ENCODE peak calls at places on chromosomes 6 and 20, in five cellular contexts. One of them, this sample, is unnamed.

GRCh38 chr6:158369241-158369640 is 57.0 kb downstream of the TULP4 start:
- DNase-seq in lung microvascular endothelial cell: no peak
- DNase-seq in globus pallidus: no peak
- DNase-seq in activated naive CD8-positive, alpha-beta T cell treated with anti-CD3 and anti-CD28 coated beads, Interleukin-2, amount 50 U/mL, for 24 hours: no peak
- DNase-seq in GM10248: no peak
- DNase-seq in this sample: no peak

GRCh38 chr6:18352842-18353241 is 34.3 kb upstream of the RNF144B start:
- DNase-seq in lung microvascular endothelial cell: no peak
- DNase-seq in globus pallidus: no peak
- DNase-seq in activated naive CD8-positive, alpha-beta T cell treated with anti-CD3 and anti-CD28 coated beads, Interleukin-2, amount 50 U/mL, for 24 hours: no peak
- DNase-seq in GM10248: no peak
- DNase-seq in this sample: no peak

GRCh38 chr6:29926795-29927427 is 15.4 kb upstream of the HLA-A start:
- DNase-seq in lung microvascular endothelial cell: peak; percentile 55
- DNase-seq in globus pallidus: peak; percentile 41
- DNase-seq in activated naive CD8-positive, alpha-beta T cell treated with anti-CD3 and anti-CD28 coated beads, Interleukin-2, amount 50 U/mL, for 24 hours: peak; percentile 84
- DNase-seq in GM10248: peak; percentile 83
- DNase-seq in this sample: peak; percentile 91

GRCh38 chr6:80094017-80094416 is 12.5 kb upstream of the BCKDHB start:
- DNase-seq in lung microvascular endothelial cell: peak; percentile 44
- DNase-seq in globus pallidus: no peak
- DNase-seq in activated naive CD8-positive, alpha-beta T cell treated with anti-CD3 and anti-CD28 coated beads, Interleukin-2, amount 50 U/mL, for 24 hours: no peak
- DNase-seq in GM10248: peak; percentile 26
- DNase-seq in this sample: peak; percentile 34

GRCh38 chr20:2379511-2380229 is 1.0 kb upstream of the TGM6 start:
- DNase-seq in lung microvascular endothelial cell: no peak
- DNase-seq in globus pallidus: no peak
- DNase-seq in activated naive CD8-positive, alpha-beta T cell treated with anti-CD3 and anti-CD28 coated beads, Interleukin-2, amount 50 U/mL, for 24 hours: no peak
- DNase-seq in GM10248: no peak
- DNase-seq in this sample: peak; percentile 53

GRCh38 chr6:2738373-2738979 is 12.2 kb downstream of the MYLK4 start:
- DNase-seq in lung microvascular endothelial cell: peak; percentile 80
- DNase-seq in globus pallidus: peak; percentile 74
- DNase-seq in activated naive CD8-positive, alpha-beta T cell treated with anti-CD3 and anti-CD28 coated beads, Interleukin-2, amount 50 U/mL, for 24 hours: peak; percentile 37
- DNase-seq in GM10248: peak; percentile 39
- DNase-seq in this sample: peak; percentile 69

GRCh38 chr6:109265530-109265929 is 116.7 kb downstream of the CD164 start:
- DNase-seq in lung microvascular endothelial cell: no peak
- DNase-seq in globus pallidus: no peak
- DNase-seq in activated naive CD8-positive, alpha-beta T cell treated with anti-CD3 and anti-CD28 coated beads, Interleukin-2, amount 50 U/mL, for 24 hours: no peak
- DNase-seq in GM10248: no peak
- DNase-seq in this sample: no peak

GRCh38 chr20:56422824-56423189 is 10.7 kb downstream of the CASS4 start:
- DNase-seq in lung microvascular endothelial cell: no peak
- DNase-seq in globus pallidus: no peak
- DNase-seq in activated naive CD8-positive, alpha-beta T cell treated with anti-CD3 and anti-CD28 coated beads, Interleukin-2, amount 50 U/mL, for 24 hours: no peak
- DNase-seq in GM10248: no peak
- DNase-seq in this sample: peak; percentile 15

GRCh38 chr6:158437571-158437970 is 122.3 kb upstream of the TMEM181 start:
- DNase-seq in lung microvascular endothelial cell: no peak
- DNase-seq in globus pallidus: no peak
- DNase-seq in activated naive CD8-positive, alpha-beta T cell treated with anti-CD3 and anti-CD28 coated beads, Interleukin-2, amount 50 U/mL, for 24 hours: no peak
- DNase-seq in GM10248: no peak
- DNase-seq in this sample: no peak